ENCODE peak calls at places on chromosomes 13 and 19, in four cellular contexts. V is OCI-LY7, M is prostate gland, N is lower lobe of right lung. F is an unnamed sample.
A peak's percentile ranks its signal among the peaks of the same experiment; 100 is the strongest.

GRCh38 chr19:2087621-2088100 is 8.5 kb downstream of the MOB3A start:
- DNase-seq in N (no peak), V (peak; percentile 92), M (no peak), F (no peak)

GRCh38 chr19:31976775-31977536 is 368.5 kb upstream of the ZNF507 start:
- DNase-seq in N (no peak), V (no peak), M (no peak), F (no peak)

GRCh38 chr19:19407640-19407933 is 2.1 kb downstream of the GATAD2A start:
- DNase-seq in M (no peak), N (no peak), V (peak; percentile 16), F (no peak)

GRCh38 chr13:35947315-35947714 is 183.9 kb downstream of the DCLK1 start:
- DNase-seq in M (no peak), V (no peak), N (no peak), F (no peak)

GRCh38 chr13:49248433-49249002 is 793 bp downstream of the CDADC1 start:
- DNase-seq in M (no peak), V (peak; percentile 30), N (peak; percentile 47), F (no peak)

GRCh38 chr13:28819046-28819747 is 942 bp upstream of the MTUS2 start:
- DNase-seq in V (no peak), N (no peak), M (no peak), F (no peak)

GRCh38 chr13:30645629-30646028 is 27.9 kb downstream of the USPL1 start:
- DNase-seq in M (no peak), N (no peak), V (no peak), F (no peak)

GRCh38 chr13:23905766-23906165 is 8.5 kb upstream of the C1QTNF9B start:
- DNase-seq in N (no peak), M (no peak), V (no peak), F (no peak)

GRCh38 chr19:51978882-51979281 is 7.8 kb downstream of the ZNF350 start:
- DNase-seq in V (no peak), M (no peak), N (no peak), F (no peak)

GRCh38 chr19:45492627-45493470 is 4.0 kb downstream of the RTN2 start:
- DNase-seq in V (peak; percentile 79), N (no peak), M (peak; percentile 76), F (peak; percentile 57)

GRCh38 chr19:55958356-55958755 is 10.7 kb downstream of the NLRP8 start:
- DNase-seq in M (peak; percentile 69), N (no peak), V (no peak), F (no peak)

GRCh38 chr13:48402325-48402962 is 10.5 kb downstream of the LPAR6 start:
- DNase-seq in V (no peak), N (no peak), M (no peak), F (no peak)

GRCh38 chr19:46693760-46694159 is 23.2 kb downstream of the PRKD2 start:
- DNase-seq in M (no peak), N (no peak), V (no peak), F (no peak)

GRCh38 chr19:4678881-4679379 is 8.8 kb upstream of the MYDGF start:
- DNase-seq in V (peak; percentile 19), N (no peak), M (no peak), F (peak; percentile 19)
- H3K9me3 ChIP-seq in V (no peaks in the 10 kb centered on the region), N (no peaks in the 10 kb centered on the region), M (no peaks in the 10 kb centered on the region), F (no peaks in the 10 kb centered on the region)

DNA sequence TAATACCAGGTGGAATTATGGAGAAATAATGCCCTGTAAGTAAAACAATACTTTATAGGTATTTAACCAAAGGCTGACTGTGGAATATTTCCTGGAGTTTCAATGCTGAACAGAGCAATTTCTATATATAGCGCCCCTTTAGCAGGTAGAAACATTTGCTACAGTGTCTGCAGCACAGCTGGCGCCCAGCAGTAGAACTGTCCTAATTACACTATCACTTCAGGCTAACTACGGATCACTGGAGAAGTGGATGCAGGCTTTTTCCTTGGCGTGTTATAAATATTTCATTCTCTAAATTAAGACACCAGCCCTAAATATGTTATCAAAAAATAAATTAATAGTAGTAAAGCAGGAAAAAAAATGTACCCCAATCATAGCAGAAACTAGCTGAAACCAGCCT is 3.1 kb downstream of the SHISA2 start:
- DNase-seq in M (no peak), V (no peak), N (no peak), F (no peak)
- TF ChIP-seq CTCF in M (no peak), V (no peak), N (no peak), F (no peak)

DNA sequence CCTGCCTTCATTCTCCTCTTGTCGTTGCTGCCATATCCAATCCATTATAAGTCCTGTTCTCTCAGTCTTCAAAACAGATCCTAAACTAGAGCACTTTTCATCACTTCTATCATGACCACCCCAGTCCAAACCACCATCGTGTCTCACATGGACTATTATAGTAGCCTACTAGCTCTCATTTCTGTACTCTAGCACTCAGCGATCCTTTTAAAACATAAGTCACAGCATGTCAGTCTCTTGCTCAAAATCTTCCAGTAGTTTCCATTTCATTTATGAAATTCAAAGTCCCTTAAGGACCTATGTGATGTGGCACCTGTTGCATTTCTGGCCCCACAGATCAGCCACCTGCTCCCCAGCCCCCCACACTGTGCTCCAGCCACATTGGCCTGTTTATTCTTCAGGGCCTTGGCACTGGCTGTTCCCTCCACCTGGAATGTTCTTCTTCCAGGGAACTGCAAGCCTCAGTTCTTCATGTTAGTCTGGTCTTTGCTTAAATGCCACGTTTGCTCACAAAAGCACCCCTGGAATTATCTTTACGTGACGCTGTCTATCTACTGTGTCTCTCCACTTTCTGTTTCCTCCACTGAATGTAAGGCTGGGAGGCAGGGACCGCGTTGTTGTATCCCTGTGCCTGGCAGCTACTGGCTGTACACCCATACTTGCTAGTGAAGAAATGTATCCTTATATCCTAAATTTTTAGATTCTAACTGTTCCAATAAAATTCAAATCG is 64.3 kb downstream of the MBNL2 start:
- DNase-seq in V (no peak), N (no peak), M (no peak), F (no peak)
- H3K4me1 ChIP-seq in V (no peaks in the 10 kb centered on the region), N (peaks cover 22% of the 10 kb centered on the region), M (no peaks in the 10 kb centered on the region), F (peaks cover 10% of the 10 kb centered on the region)

DNA sequence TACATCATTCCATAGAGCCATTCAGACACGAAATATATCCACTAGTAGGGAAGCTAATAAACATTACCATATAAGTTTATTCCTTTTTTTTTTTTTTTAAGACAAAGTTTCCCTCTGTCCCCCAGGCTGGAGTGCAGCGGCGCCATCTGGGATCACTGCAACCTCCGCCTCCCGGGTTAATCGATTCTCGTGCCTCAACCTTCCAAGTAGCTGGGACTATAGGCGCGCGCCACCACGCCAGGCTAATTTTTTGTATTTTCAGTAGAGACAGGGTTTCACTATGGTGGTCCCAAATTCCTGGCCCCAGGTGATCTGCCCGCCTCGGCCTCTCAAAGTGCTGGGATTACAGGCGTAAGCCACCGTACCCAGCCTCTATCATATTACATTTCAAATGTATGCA is 612 bp upstream of the ZNF154 start:
- DNase-seq in M (no peak), N (no peak), V (no peak), F (no peak)
- H3K9me3 ChIP-seq in M (no peaks in the 10 kb centered on the region), N (peaks cover 74% of the 10 kb centered on the region), V (no peaks in the 10 kb centered on the region), F (peaks cover 95% of the 10 kb centered on the region)

GRCh38 chr13:37277435-37278144 is 172.1 kb upstream of the CSNK1A1L start:
- DNase-seq in M (no peak), N (no peak), V (no peak), F (no peak)
- TF ChIP-seq CTCF in M (no peak), N (no peak), V (no peak), F (no peak)

GRCh38 chr19:33394006-33394722 is 20.7 kb downstream of the CEBPG start:
- DNase-seq in M (no peak), N (peak; percentile 63), V (no peak), F (no peak)
- H3K4me1 ChIP-seq in M (peaks cover 24% of the 10 kb centered on the region), N (peaks cover 64% of the 10 kb centered on the region), V (no peaks in the 10 kb centered on the region), F (peaks cover 40% of the 10 kb centered on the region)

DNA sequence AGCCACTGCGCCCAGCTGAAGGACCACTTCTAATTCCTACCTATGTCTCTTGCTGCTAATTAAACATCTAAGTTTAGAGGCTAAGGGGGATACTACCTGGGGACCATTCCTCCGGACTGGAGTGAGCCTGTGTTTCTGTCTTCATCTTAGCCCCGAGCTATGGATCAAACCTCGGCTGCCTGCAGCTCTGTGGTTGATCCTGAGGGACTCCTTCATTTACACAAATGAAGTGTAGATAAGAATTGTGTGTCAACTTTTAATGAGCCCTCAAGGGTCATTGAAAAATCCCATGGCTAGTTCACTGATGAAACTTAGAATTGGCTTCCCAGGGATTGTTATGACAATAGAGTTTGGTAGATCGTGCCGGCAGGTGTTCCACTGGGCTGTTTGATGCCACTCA is 31.5 kb upstream of the OR10H1 start:
- DNase-seq in V (no peak), M (no peak), N (no peak), F (no peak)
- H3K9me3 ChIP-seq in V (no peaks in the 10 kb centered on the region), M (no peaks in the 10 kb centered on the region), N (no peaks in the 10 kb centered on the region), F (no peaks in the 10 kb centered on the region)

GRCh38 chr19:18185538-18185937 is 7.5 kb upstream of the MPV17L2 start:
- DNase-seq in M (no peak), N (no peak), V (no peak), F (no peak)
- TF ChIP-seq CTCF in M (no peak), N (no peak), V (no peak), F (no peak)